ENCODE peak calls at places on chromosomes 3 and 15, in five cellular contexts. One of them, this sample, is unnamed.
A peak's percentile ranks its signal among the peaks of the same experiment; 100 is the strongest.

GRCh38 chr3:148005456-148005855 is 596.3 kb downstream of the ZIC1 start:
- DNase-seq in heart left ventricle: no peak
- DNase-seq in esophagus muscularis mucosa: no peak
- DNase-seq in tibial artery: no peak
- DNase-seq in transverse colon: no peak
- DNase-seq in this sample: no peak

GRCh38 chr15:100663066-100663465 is 60.7 kb downstream of the ASB7 start:
- DNase-seq in heart left ventricle: no peak
- DNase-seq in esophagus muscularis mucosa: no peak
- DNase-seq in tibial artery: peak; percentile 21
- DNase-seq in transverse colon: no peak
- DNase-seq in this sample: peak; percentile 77

GRCh38 chr3:31793040-31793439 is 188.0 kb downstream of the OSBPL10 start:
- DNase-seq in heart left ventricle: no peak
- DNase-seq in esophagus muscularis mucosa: no peak
- DNase-seq in tibial artery: no peak
- DNase-seq in transverse colon: no peak
- DNase-seq in this sample: no peak

GRCh38 chr15:98823012-98823458 is 174.7 kb downstream of the IGF1R start:
- DNase-seq in heart left ventricle: no peak
- DNase-seq in esophagus muscularis mucosa: no peak
- DNase-seq in tibial artery: no peak
- DNase-seq in transverse colon: no peak
- DNase-seq in this sample: peak; percentile 84

GRCh38 chr15:95362306-95362705 is 968.2 kb upstream of the NR2F2 start:
- DNase-seq in heart left ventricle: no peak
- DNase-seq in esophagus muscularis mucosa: no peak
- DNase-seq in tibial artery: no peak
- DNase-seq in transverse colon: no peak
- DNase-seq in this sample: no peak

GRCh38 chr3:37074178-37074577 is 80.9 kb downstream of the MLH1 start:
- DNase-seq in heart left ventricle: no peak
- DNase-seq in esophagus muscularis mucosa: no peak
- DNase-seq in tibial artery: no peak
- DNase-seq in transverse colon: no peak
- DNase-seq in this sample: peak; percentile 65

GRCh38 chr3:174859756-174860155 is 622 bp downstream of the NAALADL2 start:
- DNase-seq in heart left ventricle: no peak
- DNase-seq in esophagus muscularis mucosa: no peak
- DNase-seq in tibial artery: no peak
- DNase-seq in transverse colon: no peak
- DNase-seq in this sample: no peak

GRCh38 chr3:56702487-56703315 is 19.6 kb upstream of the TASOR start:
- DNase-seq in heart left ventricle: no peak
- DNase-seq in esophagus muscularis mucosa: no peak
- DNase-seq in tibial artery: no peak
- DNase-seq in transverse colon: peak; percentile 37
- DNase-seq in this sample: no peak

GRCh38 chr3:23264413-23264812 is 61.3 kb downstream of the UBE2E2 start:
- DNase-seq in heart left ventricle: no peak
- DNase-seq in esophagus muscularis mucosa: no peak
- DNase-seq in tibial artery: no peak
- DNase-seq in transverse colon: no peak
- DNase-seq in this sample: peak; percentile 7

GRCh38 chr15:49902791-49903481 is 216.1 kb downstream of the ATP8B4 start:
- DNase-seq in heart left ventricle: no peak
- DNase-seq in esophagus muscularis mucosa: no peak
- DNase-seq in tibial artery: no peak
- DNase-seq in transverse colon: no peak
- DNase-seq in this sample: peak; percentile 6

GRCh38 chr3:104438761-104439160 is 927.9 kb upstream of the ALCAM start:
- DNase-seq in heart left ventricle: no peak
- DNase-seq in esophagus muscularis mucosa: no peak
- DNase-seq in tibial artery: no peak
- DNase-seq in transverse colon: no peak
- DNase-seq in this sample: no peak

GRCh38 chr3:130093741-130094391 is 12.2 kb downstream of the ALG1L2 start:
- DNase-seq in heart left ventricle: no peak
- DNase-seq in esophagus muscularis mucosa: no peak
- DNase-seq in tibial artery: no peak
- DNase-seq in transverse colon: peak; percentile 57
- DNase-seq in this sample: no peak

GRCh38 chr3:73656241-73656890 is 31.6 kb upstream of the PDZRN3 start:
- DNase-seq in heart left ventricle: no peak
- DNase-seq in esophagus muscularis mucosa: no peak
- DNase-seq in tibial artery: no peak
- DNase-seq in transverse colon: no peak
- DNase-seq in this sample: no peak

GRCh38 chr15:67917636-67918035 is 77.8 kb upstream of the RNU6-1 start:
- DNase-seq in heart left ventricle: no peak
- DNase-seq in esophagus muscularis mucosa: no peak
- DNase-seq in tibial artery: no peak
- DNase-seq in transverse colon: no peak
- DNase-seq in this sample: no peak

GRCh38 chr15:99707481-99708270 is 25.6 kb downstream of the LYSMD4 start:
- DNase-seq in heart left ventricle: no peak
- DNase-seq in esophagus muscularis mucosa: no peak
- DNase-seq in tibial artery: no peak
- DNase-seq in transverse colon: no peak
- DNase-seq in this sample: no peak

GRCh38 chr3:58793052-58793451 is 126.5 kb upstream of the FAM3D start:
- DNase-seq in heart left ventricle: no peak
- DNase-seq in esophagus muscularis mucosa: no peak
- DNase-seq in tibial artery: no peak
- DNase-seq in transverse colon: no peak
- DNase-seq in this sample: no peak

GRCh38 chr3:116254535-116254934 is 190.8 kb downstream of the LSAMP start:
- DNase-seq in heart left ventricle: no peak
- DNase-seq in esophagus muscularis mucosa: no peak
- DNase-seq in tibial artery: no peak
- DNase-seq in transverse colon: no peak
- DNase-seq in this sample: no peak

GRCh38 chr15:99130765-99131440 is 26.0 kb downstream of the SYNM start:
- DNase-seq in heart left ventricle: no peak
- DNase-seq in esophagus muscularis mucosa: no peak
- DNase-seq in tibial artery: no peak
- DNase-seq in transverse colon: no peak
- DNase-seq in this sample: no peak

GRCh38 chr15:44157679-44158078 is 37.4 kb downstream of the FRMD5 start:
- DNase-seq in heart left ventricle: no peak
- DNase-seq in esophagus muscularis mucosa: no peak
- DNase-seq in tibial artery: no peak
- DNase-seq in transverse colon: no peak
- DNase-seq in this sample: peak; percentile 94

GRCh38 chr3:31721709-31722108 is 189.0 kb downstream of the STT3B start:
- DNase-seq in heart left ventricle: no peak
- DNase-seq in esophagus muscularis mucosa: no peak
- DNase-seq in tibial artery: no peak
- DNase-seq in transverse colon: no peak
- DNase-seq in this sample: no peak

GRCh38 chr15:70474682-70475438 is 288.5 kb downstream of the UACA start:
- DNase-seq in heart left ventricle: peak; percentile 79
- DNase-seq in esophagus muscularis mucosa: no peak
- DNase-seq in tibial artery: peak; percentile 97
- DNase-seq in transverse colon: no peak
- DNase-seq in this sample: peak; percentile 93

GRCh38 chr3:105365536-105366301 is 990 bp upstream of the ALCAM start:
- DNase-seq in heart left ventricle: no peak
- DNase-seq in esophagus muscularis mucosa: no peak
- DNase-seq in tibial artery: no peak
- DNase-seq in transverse colon: no peak
- DNase-seq in this sample: peak; percentile 69

GRCh38 chr3:51099794-51100542 is 285.1 kb upstream of the MANF start:
- DNase-seq in heart left ventricle: no peak
- DNase-seq in esophagus muscularis mucosa: no peak
- DNase-seq in tibial artery: no peak
- DNase-seq in transverse colon: peak; percentile 50
- DNase-seq in this sample: peak; percentile 22

GRCh38 chr3:168859143-168859542 is 763.4 kb upstream of the GOLIM4 start:
- DNase-seq in heart left ventricle: no peak
- DNase-seq in esophagus muscularis mucosa: no peak
- DNase-seq in tibial artery: no peak
- DNase-seq in transverse colon: no peak
- DNase-seq in this sample: no peak

GRCh38 chr3:149120051-149120972 is 9.1 kb upstream of the HPS3 start:
- DNase-seq in heart left ventricle: no peak
- DNase-seq in esophagus muscularis mucosa: no peak
- DNase-seq in tibial artery: no peak
- DNase-seq in transverse colon: no peak
- DNase-seq in this sample: no peak

GRCh38 chr15:34271493-34271892 is 46.7 kb downstream of the EMC4 start:
- DNase-seq in heart left ventricle: no peak
- DNase-seq in esophagus muscularis mucosa: no peak
- DNase-seq in tibial artery: no peak
- DNase-seq in transverse colon: no peak
- DNase-seq in this sample: no peak

GRCh38 chr15:101062471-101063171 is 143.5 kb downstream of the LRRK1 start:
- DNase-seq in heart left ventricle: no peak
- DNase-seq in esophagus muscularis mucosa: no peak
- DNase-seq in tibial artery: peak; percentile 51
- DNase-seq in transverse colon: peak; percentile 18
- DNase-seq in this sample: peak; percentile 31

GRCh38 chr3:52136513-52136912 is 17.7 kb downstream of the POC1A start:
- DNase-seq in heart left ventricle: no peak
- DNase-seq in esophagus muscularis mucosa: no peak
- DNase-seq in tibial artery: peak; percentile 76
- DNase-seq in transverse colon: no peak
- DNase-seq in this sample: no peak

GRCh38 chr3:73765878-73766564 is 141.3 kb upstream of the PDZRN3 start:
- DNase-seq in heart left ventricle: no peak
- DNase-seq in esophagus muscularis mucosa: no peak
- DNase-seq in tibial artery: no peak
- DNase-seq in transverse colon: no peak
- DNase-seq in this sample: peak; percentile 46

GRCh38 chr3:43948013-43948412 is 257.3 kb downstream of the ABHD5 start:
- DNase-seq in heart left ventricle: no peak
- DNase-seq in esophagus muscularis mucosa: no peak
- DNase-seq in tibial artery: no peak
- DNase-seq in transverse colon: no peak
- DNase-seq in this sample: no peak

GRCh38 chr3:63514678-63515077 is 137.8 kb upstream of the SNTN start:
- DNase-seq in heart left ventricle: no peak
- DNase-seq in esophagus muscularis mucosa: no peak
- DNase-seq in tibial artery: no peak
- DNase-seq in transverse colon: no peak
- DNase-seq in this sample: no peak

GRCh38 chr3:147582642-147583041 is 173.5 kb downstream of the ZIC1 start:
- DNase-seq in heart left ventricle: no peak
- DNase-seq in esophagus muscularis mucosa: no peak
- DNase-seq in tibial artery: no peak
- DNase-seq in transverse colon: no peak
- DNase-seq in this sample: no peak

GRCh38 chr15:98360031-98360430 is 288.3 kb upstream of the IGF1R start:
- DNase-seq in heart left ventricle: no peak
- DNase-seq in esophagus muscularis mucosa: peak; percentile 39
- DNase-seq in tibial artery: no peak
- DNase-seq in transverse colon: no peak
- DNase-seq in this sample: no peak

GRCh38 chr3:184954251-184954650 is 142.3 kb downstream of the VPS8 start:
- DNase-seq in heart left ventricle: peak; percentile 58
- DNase-seq in esophagus muscularis mucosa: no peak
- DNase-seq in tibial artery: no peak
- DNase-seq in transverse colon: no peak
- DNase-seq in this sample: no peak

GRCh38 chr3:184949570-184949969 is 137.6 kb downstream of the VPS8 start:
- DNase-seq in heart left ventricle: no peak
- DNase-seq in esophagus muscularis mucosa: no peak
- DNase-seq in tibial artery: no peak
- DNase-seq in transverse colon: no peak
- DNase-seq in this sample: no peak

GRCh38 chr3:184953396-184953795 is 141.4 kb downstream of the VPS8 start:
- DNase-seq in heart left ventricle: no peak
- DNase-seq in esophagus muscularis mucosa: no peak
- DNase-seq in tibial artery: no peak
- DNase-seq in transverse colon: no peak
- DNase-seq in this sample: no peak

GRCh38 chr3:184946922-184947321 is 135.0 kb downstream of the VPS8 start:
- DNase-seq in heart left ventricle: no peak
- DNase-seq in esophagus muscularis mucosa: no peak
- DNase-seq in tibial artery: no peak
- DNase-seq in transverse colon: no peak
- DNase-seq in this sample: no peak

DNA sequence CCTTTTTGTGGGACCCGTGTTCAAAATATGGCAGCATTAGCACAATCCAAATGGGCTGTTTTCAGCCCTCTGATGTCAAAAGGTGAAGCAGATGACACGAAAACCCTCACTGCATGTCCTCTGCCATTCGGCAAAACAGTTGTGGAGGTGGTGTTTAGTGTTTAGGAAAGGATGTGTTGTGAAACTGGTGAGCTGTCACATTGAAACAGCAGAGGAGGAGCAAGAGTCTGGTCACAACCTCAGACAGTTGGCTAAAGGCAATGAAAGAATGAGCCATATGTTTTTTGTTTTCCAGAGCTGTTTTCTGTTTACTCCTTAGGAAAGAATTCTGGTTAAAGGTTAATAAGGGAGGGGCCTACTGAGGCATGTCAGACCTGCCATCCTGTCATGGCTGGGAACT is 140.7 kb downstream of the VPS8 start:
- DNase-seq in heart left ventricle: no peak
- DNase-seq in esophagus muscularis mucosa: no peak
- DNase-seq in tibial artery: no peak
- DNase-seq in transverse colon: no peak
- DNase-seq in this sample: no peak
- H3K4me1 ChIP-seq in heart left ventricle: peaks cover 18% of the 10 kb centered on the region
- H3K4me1 ChIP-seq in esophagus muscularis mucosa: peaks cover 9% of the 10 kb centered on the region
- H3K4me1 ChIP-seq in tibial artery: no peaks in the 10 kb centered on the region
- H3K4me1 ChIP-seq in transverse colon: peaks cover 5% of the 10 kb centered on the region
- H3K4me1 ChIP-seq in this sample: no peaks in the 10 kb centered on the region

GRCh38 chr3:97958396-97958795 is 13.8 kb downstream of the RIOX2 start:
- DNase-seq in heart left ventricle: no peak
- DNase-seq in esophagus muscularis mucosa: no peak
- DNase-seq in tibial artery: no peak
- DNase-seq in transverse colon: no peak
- DNase-seq in this sample: no peak
- H3K27ac ChIP-seq in heart left ventricle: no peak overlapping the region
- H3K27ac ChIP-seq in esophagus muscularis mucosa: no peak overlapping the region
- H3K27ac ChIP-seq in tibial artery: no peak overlapping the region
- H3K27ac ChIP-seq in transverse colon: peak overlapping the region; percentile 30
- H3K27ac ChIP-seq in this sample: no peak overlapping the region

DNA sequence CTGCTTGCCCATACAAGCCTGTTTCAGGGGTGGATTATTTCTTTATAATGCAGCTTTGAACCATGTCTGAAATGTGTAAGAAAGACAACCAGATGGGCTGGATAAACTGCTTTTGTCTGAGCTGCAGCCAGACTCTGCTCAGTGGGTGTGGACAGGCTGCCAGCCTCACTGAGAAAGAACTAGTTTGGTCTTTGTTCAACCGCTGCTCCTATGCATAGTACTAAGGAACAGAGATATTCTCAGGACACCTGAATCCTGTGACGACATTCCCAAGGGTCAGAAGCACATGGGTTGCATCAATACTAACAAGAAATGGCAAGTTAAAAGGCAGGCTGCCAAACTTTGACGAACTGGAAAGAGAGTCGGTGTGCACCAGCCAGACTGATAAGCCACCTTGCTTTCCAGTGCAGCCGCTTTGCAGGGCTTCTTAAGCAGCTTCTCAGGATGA is 57.2 kb downstream of the PLD1 start:
- DNase-seq in heart left ventricle: no peak
- DNase-seq in esophagus muscularis mucosa: no peak
- DNase-seq in tibial artery: no peak
- DNase-seq in transverse colon: no peak
- DNase-seq in this sample: no peak
- H3K4me1 ChIP-seq in heart left ventricle: peaks cover 76% of the 10 kb centered on the region
- H3K4me1 ChIP-seq in esophagus muscularis mucosa: peaks cover 22% of the 10 kb centered on the region
- H3K4me1 ChIP-seq in tibial artery: no peaks in the 10 kb centered on the region
- H3K4me1 ChIP-seq in transverse colon: peaks cover 16% of the 10 kb centered on the region
- H3K4me1 ChIP-seq in this sample: no peaks in the 10 kb centered on the region

GRCh38 chr15:90016721-90017120 is 15.6 kb downstream of the ZNF710 start:
- DNase-seq in heart left ventricle: no peak
- DNase-seq in esophagus muscularis mucosa: no peak
- DNase-seq in tibial artery: no peak
- DNase-seq in transverse colon: peak; percentile 26
- DNase-seq in this sample: no peak
- H3K27ac ChIP-seq in heart left ventricle: no peak overlapping the region
- H3K27ac ChIP-seq in esophagus muscularis mucosa: no peak overlapping the region
- H3K27ac ChIP-seq in tibial artery: no peak overlapping the region
- H3K27ac ChIP-seq in transverse colon: peak overlapping the region; percentile 67
- H3K27ac ChIP-seq in this sample: no peak overlapping the region